ENCODE peak calls at places on chromosome 2, in six cellular contexts. Z is astrocyte of the spinal cord, H is HCT116, R is cardiac muscle cell, L is OCI-LY7, C is tibial artery. O is an unnamed sample.

GRCh38 chr2:24984912-24985311 is 13.2 kb upstream of the DNAJC27 start:
- DNase-seq in C (peak), Z (peak), H (no peak), R (peak), L (no peak), O (no peak)

GRCh38 chr2:131067465-131067864 is 25.8 kb downstream of the FAM168B start:
- DNase-seq in Z (no peak), R (no peak), C (no peak), H (no peak), L (no peak), O (no peak)

GRCh38 chr2:217228732-217229131 is 368.9 kb upstream of the TNP1 start:
- DNase-seq in R (no peak), C (no peak), Z (no peak), L (no peak), H (no peak), O (no peak)

GRCh38 chr2:62931536-62931935 is 119.1 kb upstream of the OTX1 start:
- DNase-seq in H (no peak), Z (no peak), C (no peak), R (no peak), L (no peak), O (no peak)

GRCh38 chr2:44168684-44169154 is at the start of gene PPM1B:
- DNase-seq in L (no peak), C (peak), R (no peak), Z (no peak), H (no peak), O (no peak)

GRCh38 chr2:47007826-47008225 is 92.2 kb upstream of the MCFD2 start:
- DNase-seq in Z (no peak), L (no peak), R (no peak), C (no peak), H (no peak), O (no peak)

GRCh38 chr2:128385365-128385764 is 66.7 kb upstream of the HS6ST1 start:
- DNase-seq in H (no peak), L (no peak), R (no peak), C (peak), Z (no peak), O (no peak)

GRCh38 chr2:44364604-44365003 is 2.9 kb downstream of the CAMKMT start:
- DNase-seq in R (no peak), L (no peak), Z (no peak), C (no peak), H (no peak), O (no peak)

GRCh38 chr2:120531863-120532600 is 186.1 kb downstream of the INHBB start:
- DNase-seq in R (peak), H (no peak), C (peak), Z (peak), L (no peak), O (no peak)
- TF ChIP-seq CTCF in R (peak), H (no peak), C (no peak), Z (no peak), L (no peak), O (no peak)

DNA sequence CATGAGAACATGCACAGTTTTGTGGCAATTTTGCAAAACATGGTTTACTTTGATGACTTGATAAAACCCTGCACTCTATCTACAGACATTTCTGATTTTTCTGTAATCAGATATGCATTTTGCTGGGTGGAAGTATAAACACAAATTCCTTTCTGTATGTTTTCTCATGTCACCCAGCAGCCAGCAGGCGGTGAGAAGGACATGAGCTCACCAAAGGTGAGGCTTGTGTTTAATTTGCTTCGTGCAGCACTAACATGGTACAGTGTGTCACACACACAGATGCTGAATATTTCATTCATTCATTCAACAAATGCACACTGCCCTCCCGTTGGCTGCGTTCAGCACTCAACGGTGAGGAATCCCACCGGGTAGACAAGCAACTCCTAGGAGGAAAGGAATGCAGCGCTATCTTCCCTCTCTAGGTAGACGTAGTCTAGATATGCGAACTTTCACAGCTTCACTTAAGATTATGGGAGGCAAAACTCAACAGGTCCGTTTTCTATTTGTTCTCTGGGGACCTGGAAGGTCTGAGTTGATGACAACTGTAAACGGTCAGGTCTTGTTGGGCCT is 85.2 kb downstream of the LONRF2 start:
- DNase-seq in R (no peak), H (no peak), L (no peak), C (no peak), Z (no peak), O (no peak)
- TF ChIP-seq CTCF in R (no peak), H (no peak), L (peak), C (no peak), Z (no peak), O (no peak)

DNA sequence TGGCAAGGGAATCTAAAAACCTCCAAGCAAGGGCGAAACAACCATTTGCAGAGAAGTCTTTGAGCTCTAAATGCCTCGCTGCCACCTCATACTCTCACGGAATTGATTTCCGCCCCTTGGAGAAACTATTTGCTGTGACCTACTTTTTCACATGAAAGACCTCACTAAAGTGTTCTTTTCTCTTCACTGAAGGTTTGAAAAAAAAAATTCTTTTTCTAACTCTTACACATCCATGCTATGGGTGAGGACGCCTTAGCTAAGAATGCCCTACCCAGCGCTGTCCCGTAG is 169.4 kb upstream of the FHL2 start:
- DNase-seq in C (no peak), Z (no peak), R (no peak), H (no peak), L (no peak), O (no peak)
- TF ChIP-seq CTCF in C (no peak), Z (no peak), R (no peak), H (no peak), L (no peak), O (no peak)

GRCh38 chr2:57453929-57454328 is 592.7 kb upstream of the VRK2 start:
- DNase-seq in C (no peak), R (no peak), H (no peak), L (no peak), Z (no peak), O (no peak)
- TF ChIP-seq CTCF in C (no peak), R (no peak), H (no peak), L (peak), Z (no peak), O (no peak)

GRCh38 chr2:7031424-7032245 is 114.4 kb downstream of the RNF144A start:
- DNase-seq in R (peak), H (peak), C (no peak), Z (peak), L (peak), O (no peak)

GRCh38 chr2:7032371-7032770 is 115.2 kb downstream of the RNF144A start:
- DNase-seq in Z (no peak), R (no peak), C (no peak), L (no peak), H (no peak), O (no peak)

GRCh38 chr2:7033136-7033960 is 116.1 kb downstream of the RNF144A start:
- DNase-seq in R (no peak), Z (no peak), L (no peak), C (no peak), H (no peak), O (no peak)

GRCh38 chr2:7035884-7036283 is 118.7 kb downstream of the RNF144A start:
- DNase-seq in Z (no peak), R (no peak), L (no peak), C (no peak), H (no peak), O (no peak)

GRCh38 chr2:7034313-7034712 is 117.1 kb downstream of the RNF144A start:
- DNase-seq in C (no peak), L (no peak), R (peak), Z (peak), H (no peak), O (no peak)
- TF ChIP-seq CTCF in C (no peak), L (no peak), R (peak), Z (peak), H (no peak), O (no peak)